ENCODE peak calls at places on chromosomes 5 and 9, in seven cellular contexts. One of them, this sample, is unnamed.
A peak's percentile ranks its signal among the peaks of the same experiment; 100 is the strongest.

GRCh38 chr5:72283358-72283757 is 36.7 kb downstream of the MRPS27 start:
- DNase-seq in H9: no peak
- DNase-seq in cardiac muscle cell: no peak
- DNase-seq in SJSA1: no peak
- DNase-seq in CD8-positive, alpha-beta T cell: no peak
- DNase-seq in CD4-positive, CD25-positive, alpha-beta regulatory T cell: no peak
- DNase-seq in A549: no peak
- DNase-seq in this sample: no peak

GRCh38 chr9:136441191-136441680 is 1.6 kb upstream of the INPP5E start:
- DNase-seq in H9: no peak
- DNase-seq in cardiac muscle cell: no peak
- DNase-seq in SJSA1: no peak
- DNase-seq in CD8-positive, alpha-beta T cell: no peak
- DNase-seq in CD4-positive, CD25-positive, alpha-beta regulatory T cell: no peak
- DNase-seq in A549: no peak
- DNase-seq in this sample: no peak

GRCh38 chr5:133873454-133873853 is 95.0 kb downstream of the C5orf15 start:
- DNase-seq in H9: no peak
- DNase-seq in cardiac muscle cell: no peak
- DNase-seq in SJSA1: no peak
- DNase-seq in CD8-positive, alpha-beta T cell: no peak
- DNase-seq in CD4-positive, CD25-positive, alpha-beta regulatory T cell: no peak
- DNase-seq in A549: no peak
- DNase-seq in this sample: no peak

GRCh38 chr9:108609227-108609894 is 246.4 kb downstream of the ACTL7B start:
- DNase-seq in H9: no peak
- DNase-seq in cardiac muscle cell: no peak
- DNase-seq in SJSA1: no peak
- DNase-seq in CD8-positive, alpha-beta T cell: no peak
- DNase-seq in CD4-positive, CD25-positive, alpha-beta regulatory T cell: no peak
- DNase-seq in A549: no peak
- DNase-seq in this sample: no peak

GRCh38 chr9:127140842-127141675 is 18.6 kb upstream of the ANGPTL2 start:
- DNase-seq in H9: peak; percentile 17
- DNase-seq in cardiac muscle cell: no peak
- DNase-seq in SJSA1: no peak
- DNase-seq in CD8-positive, alpha-beta T cell: no peak
- DNase-seq in CD4-positive, CD25-positive, alpha-beta regulatory T cell: no peak
- DNase-seq in A549: no peak
- DNase-seq in this sample: no peak

GRCh38 chr5:149452665-149453617 is 73.8 kb upstream of the IL17B start:
- DNase-seq in H9: peak; percentile 65
- DNase-seq in cardiac muscle cell: no peak
- DNase-seq in SJSA1: peak; percentile 99
- DNase-seq in CD8-positive, alpha-beta T cell: no peak
- DNase-seq in CD4-positive, CD25-positive, alpha-beta regulatory T cell: no peak
- DNase-seq in A549: no peak
- DNase-seq in this sample: no peak

GRCh38 chr9:94916956-94917355 is 190.5 kb downstream of the AOPEP start:
- DNase-seq in H9: no peak
- DNase-seq in cardiac muscle cell: no peak
- DNase-seq in SJSA1: no peak
- DNase-seq in CD8-positive, alpha-beta T cell: no peak
- DNase-seq in CD4-positive, CD25-positive, alpha-beta regulatory T cell: no peak
- DNase-seq in A549: no peak
- DNase-seq in this sample: no peak

GRCh38 chr9:129273136-129273895 is 95.3 kb upstream of the IER5L start:
- DNase-seq in H9: no peak
- DNase-seq in cardiac muscle cell: no peak
- DNase-seq in SJSA1: no peak
- DNase-seq in CD8-positive, alpha-beta T cell: no peak
- DNase-seq in CD4-positive, CD25-positive, alpha-beta regulatory T cell: no peak
- DNase-seq in A549: no peak
- DNase-seq in this sample: no peak

GRCh38 chr9:129761293-129761900 is 8.6 kb upstream of the PTGES start:
- DNase-seq in H9: no peak
- DNase-seq in cardiac muscle cell: no peak
- DNase-seq in SJSA1: peak; percentile 72
- DNase-seq in CD8-positive, alpha-beta T cell: no peak
- DNase-seq in CD4-positive, CD25-positive, alpha-beta regulatory T cell: no peak
- DNase-seq in A549: no peak
- DNase-seq in this sample: peak; percentile 66

GRCh38 chr9:93132946-93133640 is 958 bp downstream of the NINJ1 start:
- DNase-seq in H9: no peak
- DNase-seq in cardiac muscle cell: no peak
- DNase-seq in SJSA1: peak; percentile 77
- DNase-seq in CD8-positive, alpha-beta T cell: no peak
- DNase-seq in CD4-positive, CD25-positive, alpha-beta regulatory T cell: no peak
- DNase-seq in A549: peak; percentile 42
- DNase-seq in this sample: peak; percentile 70
- H3K4me1 ChIP-seq in H9: no peaks in the 10 kb centered on the region
- H3K4me1 ChIP-seq in cardiac muscle cell: peaks cover 8% of the 10 kb centered on the region
- H3K4me1 ChIP-seq in SJSA1: peaks cover 46% of the 10 kb centered on the region
- H3K4me1 ChIP-seq in CD8-positive, alpha-beta T cell: peaks cover 50% of the 10 kb centered on the region
- H3K4me1 ChIP-seq in CD4-positive, CD25-positive, alpha-beta regulatory T cell: peaks cover 59% of the 10 kb centered on the region
- H3K4me1 ChIP-seq in A549: peaks cover 46% of the 10 kb centered on the region
- H3K4me1 ChIP-seq in this sample: peaks cover 29% of the 10 kb centered on the region

DNA sequence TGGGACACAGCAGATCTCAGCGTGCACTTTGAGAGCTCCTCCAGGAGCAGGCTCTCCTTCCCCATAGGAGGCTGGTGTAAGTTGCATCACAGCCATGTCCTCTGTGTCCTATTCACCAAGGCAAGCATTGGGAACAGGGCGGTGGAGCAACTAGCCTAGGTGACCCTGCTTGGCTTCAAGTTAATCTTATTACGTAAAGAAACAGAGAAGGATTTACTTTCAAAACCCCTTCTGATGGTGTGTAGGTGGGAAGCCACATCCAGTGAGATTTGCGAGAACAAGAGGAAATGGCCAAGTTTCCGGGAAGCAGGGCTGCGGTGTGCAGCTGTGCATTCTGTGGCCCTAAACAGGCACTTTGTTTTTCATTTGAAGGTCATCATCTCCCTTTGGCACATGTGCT is 80.2 kb downstream of the TRIO start:
- DNase-seq in H9: no peak
- DNase-seq in cardiac muscle cell: no peak
- DNase-seq in SJSA1: no peak
- DNase-seq in CD8-positive, alpha-beta T cell: no peak
- DNase-seq in CD4-positive, CD25-positive, alpha-beta regulatory T cell: no peak
- DNase-seq in A549: no peak
- DNase-seq in this sample: no peak
- H3K4me1 ChIP-seq in H9: peaks cover 18% of the 10 kb centered on the region
- H3K4me1 ChIP-seq in cardiac muscle cell: peaks cover 19% of the 10 kb centered on the region
- H3K4me1 ChIP-seq in SJSA1: peaks cover 15% of the 10 kb centered on the region
- H3K4me1 ChIP-seq in CD8-positive, alpha-beta T cell: no peaks in the 10 kb centered on the region
- H3K4me1 ChIP-seq in CD4-positive, CD25-positive, alpha-beta regulatory T cell: no peaks in the 10 kb centered on the region
- H3K4me1 ChIP-seq in A549: peaks cover 48% of the 10 kb centered on the region
- H3K4me1 ChIP-seq in this sample: peaks cover 38% of the 10 kb centered on the region

GRCh38 chr5:56815657-56816545 is 552 bp downstream of the MAP3K1 start:
- DNase-seq in H9: peak; percentile 49
- DNase-seq in cardiac muscle cell: peak; percentile 71
- DNase-seq in SJSA1: peak; percentile 45
- DNase-seq in CD8-positive, alpha-beta T cell: peak; percentile 18
- DNase-seq in CD4-positive, CD25-positive, alpha-beta regulatory T cell: peak; percentile 48
- DNase-seq in A549: peak; percentile 55
- DNase-seq in this sample: peak; percentile 72
- H3K4me1 ChIP-seq in H9: peaks cover 2% of the 10 kb centered on the region
- H3K4me1 ChIP-seq in cardiac muscle cell: peaks cover 23% of the 10 kb centered on the region
- H3K4me1 ChIP-seq in SJSA1: peaks cover 31% of the 10 kb centered on the region
- H3K4me1 ChIP-seq in CD8-positive, alpha-beta T cell: peaks cover 28% of the 10 kb centered on the region
- H3K4me1 ChIP-seq in CD4-positive, CD25-positive, alpha-beta regulatory T cell: peaks cover 33% of the 10 kb centered on the region
- H3K4me1 ChIP-seq in A549: peaks cover 24% of the 10 kb centered on the region
- H3K4me1 ChIP-seq in this sample: peaks cover 17% of the 10 kb centered on the region

GRCh38 chr5:171314728-171315385 is 5.8 kb downstream of the TLX3 start:
- DNase-seq in H9: peak; percentile 52
- DNase-seq in cardiac muscle cell: no peak
- DNase-seq in SJSA1: no peak
- DNase-seq in CD8-positive, alpha-beta T cell: no peak
- DNase-seq in CD4-positive, CD25-positive, alpha-beta regulatory T cell: no peak
- DNase-seq in A549: no peak
- DNase-seq in this sample: no peak
- H3K4me1 ChIP-seq in H9: no peaks in the 10 kb centered on the region
- H3K4me1 ChIP-seq in cardiac muscle cell: peaks cover 5% of the 10 kb centered on the region
- H3K4me1 ChIP-seq in SJSA1: peaks cover 8% of the 10 kb centered on the region
- H3K4me1 ChIP-seq in CD8-positive, alpha-beta T cell: peaks cover 7% of the 10 kb centered on the region
- H3K4me1 ChIP-seq in CD4-positive, CD25-positive, alpha-beta regulatory T cell: peaks cover 18% of the 10 kb centered on the region
- H3K4me1 ChIP-seq in A549: no peaks in the 10 kb centered on the region
- H3K4me1 ChIP-seq in this sample: peaks cover 29% of the 10 kb centered on the region

GRCh38 chr9:114611516-114612271 is 603 bp downstream of the TMEM268 start:
- DNase-seq in H9: peak; percentile 54
- DNase-seq in cardiac muscle cell: peak; percentile 61
- DNase-seq in SJSA1: peak; percentile 58
- DNase-seq in CD8-positive, alpha-beta T cell: no peak
- DNase-seq in CD4-positive, CD25-positive, alpha-beta regulatory T cell: no peak
- DNase-seq in A549: peak; percentile 50
- DNase-seq in this sample: peak; percentile 74

GRCh38 chr9:114606597-114607207 is 4.4 kb upstream of the TMEM268 start:
- DNase-seq in H9: no peak
- DNase-seq in cardiac muscle cell: no peak
- DNase-seq in SJSA1: no peak
- DNase-seq in CD8-positive, alpha-beta T cell: no peak
- DNase-seq in CD4-positive, CD25-positive, alpha-beta regulatory T cell: no peak
- DNase-seq in A549: no peak
- DNase-seq in this sample: no peak

GRCh38 chr9:114607671-114608524 is 3.2 kb upstream of the TMEM268 start:
- DNase-seq in H9: no peak
- DNase-seq in cardiac muscle cell: no peak
- DNase-seq in SJSA1: no peak
- DNase-seq in CD8-positive, alpha-beta T cell: no peak
- DNase-seq in CD4-positive, CD25-positive, alpha-beta regulatory T cell: no peak
- DNase-seq in A549: no peak
- DNase-seq in this sample: no peak

GRCh38 chr9:114606068-114606467 is 5.0 kb upstream of the TMEM268 start:
- DNase-seq in H9: no peak
- DNase-seq in cardiac muscle cell: no peak
- DNase-seq in SJSA1: no peak
- DNase-seq in CD8-positive, alpha-beta T cell: no peak
- DNase-seq in CD4-positive, CD25-positive, alpha-beta regulatory T cell: no peak
- DNase-seq in A549: no peak
- DNase-seq in this sample: no peak

GRCh38 chr9:114608525-114608796 is 2.6 kb upstream of the TMEM268 start:
- DNase-seq in H9: no peak
- DNase-seq in cardiac muscle cell: no peak
- DNase-seq in SJSA1: no peak
- DNase-seq in CD8-positive, alpha-beta T cell: no peak
- DNase-seq in CD4-positive, CD25-positive, alpha-beta regulatory T cell: no peak
- DNase-seq in A549: no peak
- DNase-seq in this sample: no peak
- H3K4me1 ChIP-seq in H9: peaks cover 7% of the 10 kb centered on the region
- H3K4me1 ChIP-seq in cardiac muscle cell: no peaks in the 10 kb centered on the region
- H3K4me1 ChIP-seq in SJSA1: peaks cover 18% of the 10 kb centered on the region
- H3K4me1 ChIP-seq in CD8-positive, alpha-beta T cell: peaks cover 22% of the 10 kb centered on the region
- H3K4me1 ChIP-seq in CD4-positive, CD25-positive, alpha-beta regulatory T cell: peaks cover 23% of the 10 kb centered on the region
- H3K4me1 ChIP-seq in A549: peaks cover 29% of the 10 kb centered on the region
- H3K4me1 ChIP-seq in this sample: peaks cover 10% of the 10 kb centered on the region